ENCODE peak calls at places on chromosomes 13 and 19, in four cellular contexts. One of them, this sample, is unnamed.

GRCh38 chr19:39405930-39406655 is 554 bp upstream of the ZFP36 start:
- DNase-seq in nucleus accumbens: no peak
- DNase-seq in stimulated activated CD4-positive, alpha-beta T cell treated with anti-CD3 and anti-CD28 coated beads, TNF-alpha, amount 100 ng/mL, for 24 hours: peak
- DNase-seq in activated CD4-positive, alpha-beta T cell treated with anti-CD3 and anti-CD28 coated beads, Interleukin-2, amount 50 U/mL, for 24 hours: peak
- DNase-seq in this sample: no peak

GRCh38 chr19:12792853-12793289 is 1.6 kb downstream of the JUNB start:
- DNase-seq in stimulated activated CD4-positive, alpha-beta T cell treated with anti-CD3 and anti-CD28 coated beads, TNF-alpha, amount 100 ng/mL, for 24 hours: no peak
- DNase-seq in activated CD4-positive, alpha-beta T cell treated with anti-CD3 and anti-CD28 coated beads, Interleukin-2, amount 50 U/mL, for 24 hours: no peak
- DNase-seq in nucleus accumbens: no peak
- DNase-seq in this sample: no peak

GRCh38 chr19:21697698-21698097 is 69.7 kb downstream of the ZNF100 start:
- DNase-seq in nucleus accumbens: no peak
- DNase-seq in stimulated activated CD4-positive, alpha-beta T cell treated with anti-CD3 and anti-CD28 coated beads, TNF-alpha, amount 100 ng/mL, for 24 hours: no peak
- DNase-seq in activated CD4-positive, alpha-beta T cell treated with anti-CD3 and anti-CD28 coated beads, Interleukin-2, amount 50 U/mL, for 24 hours: no peak
- DNase-seq in this sample: no peak

GRCh38 chr13:30033681-30034447 is 183.4 kb upstream of the UBL3 start:
- DNase-seq in nucleus accumbens: no peak
- DNase-seq in stimulated activated CD4-positive, alpha-beta T cell treated with anti-CD3 and anti-CD28 coated beads, TNF-alpha, amount 100 ng/mL, for 24 hours: no peak
- DNase-seq in activated CD4-positive, alpha-beta T cell treated with anti-CD3 and anti-CD28 coated beads, Interleukin-2, amount 50 U/mL, for 24 hours: no peak
- DNase-seq in this sample: no peak

GRCh38 chr13:32838985-32839384 is 177.2 kb upstream of the KL start:
- DNase-seq in activated CD4-positive, alpha-beta T cell treated with anti-CD3 and anti-CD28 coated beads, Interleukin-2, amount 50 U/mL, for 24 hours: no peak
- DNase-seq in nucleus accumbens: no peak
- DNase-seq in stimulated activated CD4-positive, alpha-beta T cell treated with anti-CD3 and anti-CD28 coated beads, TNF-alpha, amount 100 ng/mL, for 24 hours: no peak
- DNase-seq in this sample: no peak

GRCh38 chr19:15313649-15314279 is 18.6 kb downstream of the BRD4 start:
- DNase-seq in nucleus accumbens: no peak
- DNase-seq in activated CD4-positive, alpha-beta T cell treated with anti-CD3 and anti-CD28 coated beads, Interleukin-2, amount 50 U/mL, for 24 hours: no peak
- DNase-seq in stimulated activated CD4-positive, alpha-beta T cell treated with anti-CD3 and anti-CD28 coated beads, TNF-alpha, amount 100 ng/mL, for 24 hours: no peak
- DNase-seq in this sample: no peak

GRCh38 chr13:49292742-49293498 is 45.2 kb downstream of the CDADC1 start:
- DNase-seq in stimulated activated CD4-positive, alpha-beta T cell treated with anti-CD3 and anti-CD28 coated beads, TNF-alpha, amount 100 ng/mL, for 24 hours: no peak
- DNase-seq in nucleus accumbens: peak
- DNase-seq in activated CD4-positive, alpha-beta T cell treated with anti-CD3 and anti-CD28 coated beads, Interleukin-2, amount 50 U/mL, for 24 hours: no peak
- DNase-seq in this sample: no peak

GRCh38 chr13:29849731-29850212 is 645 bp downstream of the UBL3 start:
- DNase-seq in stimulated activated CD4-positive, alpha-beta T cell treated with anti-CD3 and anti-CD28 coated beads, TNF-alpha, amount 100 ng/mL, for 24 hours: no peak
- DNase-seq in activated CD4-positive, alpha-beta T cell treated with anti-CD3 and anti-CD28 coated beads, Interleukin-2, amount 50 U/mL, for 24 hours: no peak
- DNase-seq in nucleus accumbens: peak
- DNase-seq in this sample: peak

GRCh38 chr13:95643471-95643813 is 1.1 kb downstream of the DZIP1 start:
- DNase-seq in activated CD4-positive, alpha-beta T cell treated with anti-CD3 and anti-CD28 coated beads, Interleukin-2, amount 50 U/mL, for 24 hours: no peak
- DNase-seq in nucleus accumbens: no peak
- DNase-seq in stimulated activated CD4-positive, alpha-beta T cell treated with anti-CD3 and anti-CD28 coated beads, TNF-alpha, amount 100 ng/mL, for 24 hours: no peak
- DNase-seq in this sample: no peak

GRCh38 chr13:37662624-37663023 is 64.1 kb upstream of the POSTN start:
- DNase-seq in activated CD4-positive, alpha-beta T cell treated with anti-CD3 and anti-CD28 coated beads, Interleukin-2, amount 50 U/mL, for 24 hours: no peak
- DNase-seq in nucleus accumbens: no peak
- DNase-seq in stimulated activated CD4-positive, alpha-beta T cell treated with anti-CD3 and anti-CD28 coated beads, TNF-alpha, amount 100 ng/mL, for 24 hours: no peak
- DNase-seq in this sample: no peak

GRCh38 chr13:101309014-101309619 is 107.2 kb downstream of the NALCN start:
- DNase-seq in stimulated activated CD4-positive, alpha-beta T cell treated with anti-CD3 and anti-CD28 coated beads, TNF-alpha, amount 100 ng/mL, for 24 hours: no peak
- DNase-seq in nucleus accumbens: no peak
- DNase-seq in activated CD4-positive, alpha-beta T cell treated with anti-CD3 and anti-CD28 coated beads, Interleukin-2, amount 50 U/mL, for 24 hours: no peak
- DNase-seq in this sample: no peak

GRCh38 chr13:18952225-18953016 is 229.2 kb downstream of the TUBA3C start:
- DNase-seq in activated CD4-positive, alpha-beta T cell treated with anti-CD3 and anti-CD28 coated beads, Interleukin-2, amount 50 U/mL, for 24 hours: no peak
- DNase-seq in nucleus accumbens: no peak
- DNase-seq in stimulated activated CD4-positive, alpha-beta T cell treated with anti-CD3 and anti-CD28 coated beads, TNF-alpha, amount 100 ng/mL, for 24 hours: no peak
- DNase-seq in this sample: no peak

GRCh38 chr13:44810067-44810840 is 179.0 kb downstream of the NUFIP1 start:
- DNase-seq in nucleus accumbens: no peak
- DNase-seq in activated CD4-positive, alpha-beta T cell treated with anti-CD3 and anti-CD28 coated beads, Interleukin-2, amount 50 U/mL, for 24 hours: no peak
- DNase-seq in stimulated activated CD4-positive, alpha-beta T cell treated with anti-CD3 and anti-CD28 coated beads, TNF-alpha, amount 100 ng/mL, for 24 hours: no peak
- DNase-seq in this sample: no peak

GRCh38 chr13:28817204-28817603 is 2.9 kb upstream of the MTUS2 start:
- DNase-seq in activated CD4-positive, alpha-beta T cell treated with anti-CD3 and anti-CD28 coated beads, Interleukin-2, amount 50 U/mL, for 24 hours: no peak
- DNase-seq in stimulated activated CD4-positive, alpha-beta T cell treated with anti-CD3 and anti-CD28 coated beads, TNF-alpha, amount 100 ng/mL, for 24 hours: no peak
- DNase-seq in nucleus accumbens: no peak
- DNase-seq in this sample: no peak

GRCh38 chr19:41994521-41994971 is 516 bp upstream of the ATP1A3 start:
- DNase-seq in nucleus accumbens: no peak
- DNase-seq in activated CD4-positive, alpha-beta T cell treated with anti-CD3 and anti-CD28 coated beads, Interleukin-2, amount 50 U/mL, for 24 hours: no peak
- DNase-seq in stimulated activated CD4-positive, alpha-beta T cell treated with anti-CD3 and anti-CD28 coated beads, TNF-alpha, amount 100 ng/mL, for 24 hours: no peak
- DNase-seq in this sample: no peak

GRCh38 chr13:23699271-23699670 is 129.1 kb downstream of the TNFRSF19 start:
- DNase-seq in stimulated activated CD4-positive, alpha-beta T cell treated with anti-CD3 and anti-CD28 coated beads, TNF-alpha, amount 100 ng/mL, for 24 hours: no peak
- DNase-seq in activated CD4-positive, alpha-beta T cell treated with anti-CD3 and anti-CD28 coated beads, Interleukin-2, amount 50 U/mL, for 24 hours: no peak
- DNase-seq in nucleus accumbens: no peak
- DNase-seq in this sample: no peak

GRCh38 chr19:47005164-47005641 is 14.4 kb upstream of the NPAS1 start:
- DNase-seq in stimulated activated CD4-positive, alpha-beta T cell treated with anti-CD3 and anti-CD28 coated beads, TNF-alpha, amount 100 ng/mL, for 24 hours: no peak
- DNase-seq in activated CD4-positive, alpha-beta T cell treated with anti-CD3 and anti-CD28 coated beads, Interleukin-2, amount 50 U/mL, for 24 hours: no peak
- DNase-seq in nucleus accumbens: no peak
- DNase-seq in this sample: no peak

GRCh38 chr19:47049307-47049700 is 880 bp upstream of the TMEM160 start:
- DNase-seq in stimulated activated CD4-positive, alpha-beta T cell treated with anti-CD3 and anti-CD28 coated beads, TNF-alpha, amount 100 ng/mL, for 24 hours: no peak
- DNase-seq in activated CD4-positive, alpha-beta T cell treated with anti-CD3 and anti-CD28 coated beads, Interleukin-2, amount 50 U/mL, for 24 hours: no peak
- DNase-seq in nucleus accumbens: no peak
- DNase-seq in this sample: no peak

GRCh38 chr13:102779426-102780159 is 6.0 kb upstream of the TEX30 start:
- DNase-seq in stimulated activated CD4-positive, alpha-beta T cell treated with anti-CD3 and anti-CD28 coated beads, TNF-alpha, amount 100 ng/mL, for 24 hours: no peak
- DNase-seq in activated CD4-positive, alpha-beta T cell treated with anti-CD3 and anti-CD28 coated beads, Interleukin-2, amount 50 U/mL, for 24 hours: no peak
- DNase-seq in nucleus accumbens: no peak
- DNase-seq in this sample: no peak

GRCh38 chr13:75771818-75772217 is 135.7 kb downstream of the LMO7 start:
- DNase-seq in activated CD4-positive, alpha-beta T cell treated with anti-CD3 and anti-CD28 coated beads, Interleukin-2, amount 50 U/mL, for 24 hours: no peak
- DNase-seq in stimulated activated CD4-positive, alpha-beta T cell treated with anti-CD3 and anti-CD28 coated beads, TNF-alpha, amount 100 ng/mL, for 24 hours: no peak
- DNase-seq in nucleus accumbens: no peak
- DNase-seq in this sample: no peak

GRCh38 chr13:25237083-25237482 is 50.2 kb downstream of the MTMR6 start:
- DNase-seq in stimulated activated CD4-positive, alpha-beta T cell treated with anti-CD3 and anti-CD28 coated beads, TNF-alpha, amount 100 ng/mL, for 24 hours: no peak
- DNase-seq in activated CD4-positive, alpha-beta T cell treated with anti-CD3 and anti-CD28 coated beads, Interleukin-2, amount 50 U/mL, for 24 hours: no peak
- DNase-seq in nucleus accumbens: no peak
- DNase-seq in this sample: no peak

GRCh38 chr19:12695997-12696365 is 450 bp downstream of the FBXW9 start:
- DNase-seq in nucleus accumbens: no peak
- DNase-seq in activated CD4-positive, alpha-beta T cell treated with anti-CD3 and anti-CD28 coated beads, Interleukin-2, amount 50 U/mL, for 24 hours: no peak
- DNase-seq in stimulated activated CD4-positive, alpha-beta T cell treated with anti-CD3 and anti-CD28 coated beads, TNF-alpha, amount 100 ng/mL, for 24 hours: no peak
- DNase-seq in this sample: no peak

GRCh38 chr19:29484876-29485275 is 40.9 kb upstream of the VSTM2B start:
- DNase-seq in nucleus accumbens: no peak
- DNase-seq in stimulated activated CD4-positive, alpha-beta T cell treated with anti-CD3 and anti-CD28 coated beads, TNF-alpha, amount 100 ng/mL, for 24 hours: no peak
- DNase-seq in activated CD4-positive, alpha-beta T cell treated with anti-CD3 and anti-CD28 coated beads, Interleukin-2, amount 50 U/mL, for 24 hours: no peak
- DNase-seq in this sample: no peak

GRCh38 chr13:94632227-94632980 is 30.7 kb downstream of the GPR180 start:
- DNase-seq in nucleus accumbens: no peak
- DNase-seq in stimulated activated CD4-positive, alpha-beta T cell treated with anti-CD3 and anti-CD28 coated beads, TNF-alpha, amount 100 ng/mL, for 24 hours: no peak
- DNase-seq in activated CD4-positive, alpha-beta T cell treated with anti-CD3 and anti-CD28 coated beads, Interleukin-2, amount 50 U/mL, for 24 hours: no peak
- DNase-seq in this sample: no peak

GRCh38 chr13:74226791-74227475 is 92.7 kb upstream of the KLF12 start:
- DNase-seq in activated CD4-positive, alpha-beta T cell treated with anti-CD3 and anti-CD28 coated beads, Interleukin-2, amount 50 U/mL, for 24 hours: no peak
- DNase-seq in stimulated activated CD4-positive, alpha-beta T cell treated with anti-CD3 and anti-CD28 coated beads, TNF-alpha, amount 100 ng/mL, for 24 hours: no peak
- DNase-seq in nucleus accumbens: no peak
- DNase-seq in this sample: no peak

GRCh38 chr19:19661675-19662251 is 1.7 kb downstream of the ATP13A1 start:
- DNase-seq in activated CD4-positive, alpha-beta T cell treated with anti-CD3 and anti-CD28 coated beads, Interleukin-2, amount 50 U/mL, for 24 hours: no peak
- DNase-seq in stimulated activated CD4-positive, alpha-beta T cell treated with anti-CD3 and anti-CD28 coated beads, TNF-alpha, amount 100 ng/mL, for 24 hours: no peak
- DNase-seq in nucleus accumbens: no peak
- DNase-seq in this sample: no peak

GRCh38 chr19:30784850-30785459 is 412.8 kb downstream of the ZNF536 start:
- DNase-seq in activated CD4-positive, alpha-beta T cell treated with anti-CD3 and anti-CD28 coated beads, Interleukin-2, amount 50 U/mL, for 24 hours: peak
- DNase-seq in stimulated activated CD4-positive, alpha-beta T cell treated with anti-CD3 and anti-CD28 coated beads, TNF-alpha, amount 100 ng/mL, for 24 hours: peak
- DNase-seq in nucleus accumbens: peak
- DNase-seq in this sample: peak

GRCh38 chr13:60109285-60109684 is 54.4 kb downstream of the DIAPH3 start:
- DNase-seq in activated CD4-positive, alpha-beta T cell treated with anti-CD3 and anti-CD28 coated beads, Interleukin-2, amount 50 U/mL, for 24 hours: no peak
- DNase-seq in stimulated activated CD4-positive, alpha-beta T cell treated with anti-CD3 and anti-CD28 coated beads, TNF-alpha, amount 100 ng/mL, for 24 hours: no peak
- DNase-seq in nucleus accumbens: no peak
- DNase-seq in this sample: no peak

GRCh38 chr13:112783135-112783945 is 93.5 kb downstream of the ATP11A start:
- DNase-seq in nucleus accumbens: no peak
- DNase-seq in stimulated activated CD4-positive, alpha-beta T cell treated with anti-CD3 and anti-CD28 coated beads, TNF-alpha, amount 100 ng/mL, for 24 hours: no peak
- DNase-seq in activated CD4-positive, alpha-beta T cell treated with anti-CD3 and anti-CD28 coated beads, Interleukin-2, amount 50 U/mL, for 24 hours: no peak
- DNase-seq in this sample: no peak

GRCh38 chr13:84297246-84297645 is 415.0 kb upstream of the SLITRK1 start:
- DNase-seq in stimulated activated CD4-positive, alpha-beta T cell treated with anti-CD3 and anti-CD28 coated beads, TNF-alpha, amount 100 ng/mL, for 24 hours: no peak
- DNase-seq in nucleus accumbens: no peak
- DNase-seq in activated CD4-positive, alpha-beta T cell treated with anti-CD3 and anti-CD28 coated beads, Interleukin-2, amount 50 U/mL, for 24 hours: no peak
- DNase-seq in this sample: no peak

GRCh38 chr19:12163841-12164240 is 945 bp downstream of the ZNF136 start:
- DNase-seq in nucleus accumbens: no peak
- DNase-seq in stimulated activated CD4-positive, alpha-beta T cell treated with anti-CD3 and anti-CD28 coated beads, TNF-alpha, amount 100 ng/mL, for 24 hours: no peak
- DNase-seq in activated CD4-positive, alpha-beta T cell treated with anti-CD3 and anti-CD28 coated beads, Interleukin-2, amount 50 U/mL, for 24 hours: no peak
- DNase-seq in this sample: no peak

GRCh38 chr13:63691474-63691873 is 2275.8 kb upstream of the PCDH20 start:
- DNase-seq in activated CD4-positive, alpha-beta T cell treated with anti-CD3 and anti-CD28 coated beads, Interleukin-2, amount 50 U/mL, for 24 hours: no peak
- DNase-seq in nucleus accumbens: no peak
- DNase-seq in stimulated activated CD4-positive, alpha-beta T cell treated with anti-CD3 and anti-CD28 coated beads, TNF-alpha, amount 100 ng/mL, for 24 hours: no peak
- DNase-seq in this sample: no peak

This sample was measured in stimulated activated CD8-positive, alpha-beta memory T cell treated with anti-CD3 and anti-CD28 coated beads, Interleukin-4, amount 100 ng/mL, for 1 hour.